ENCODE peak calls at places on chromosomes 13 and 19, in four cellular contexts. A is uterus, V is heart left ventricle, M is A549. L is an unnamed sample.

GRCh38 chr19:17205237-17206140 is 9.7 kb upstream of the USE1 start:
- DNase-seq in A (no peak), V (no peak), M (peak), L (peak)

GRCh38 chr19:41427647-41428480 is 690 bp upstream of the B3GNT8 start:
- DNase-seq in A (peak), V (peak), M (no peak), L (peak)

GRCh38 chr19:35061583-35062373 is 20.3 kb downstream of the HPN start:
- DNase-seq in A (no peak), V (no peak), M (no peak), L (no peak)

GRCh38 chr13:48570225-48570828 is 37.4 kb upstream of the RCBTB2 start:
- DNase-seq in A (no peak), V (no peak), M (no peak), L (no peak)

GRCh38 chr19:14031719-14032480 is at the start of gene IL27RA:
- DNase-seq in A (peak), V (peak), M (peak), L (peak)

GRCh38 chr19:33303791-33304759 is 1.7 kb upstream of the CEBPA start:
- DNase-seq in A (peak), V (no peak), M (no peak), L (no peak)

GRCh38 chr13:50576156-50576555 is 267.3 kb downstream of the DLEU7 start:
- DNase-seq in A (no peak), V (no peak), M (no peak), L (no peak)

GRCh38 chr19:5093297-5093858 is 124.5 kb downstream of the KDM4B start:
- DNase-seq in A (no peak), V (peak), M (no peak), L (peak)

GRCh38 chr13:113291997-113292862 is 4.8 kb upstream of the LAMP1 start:
- DNase-seq in A (peak), V (peak), M (no peak), L (peak)
- TF ChIP-seq POLR2A in A (no peak), V (no peak), M (no peak), L (no peak)

GRCh38 chr13:67230243-67230773 is at the start of gene PCDH9:
- DNase-seq in A (peak), V (peak), M (peak), L (peak)
- TF ChIP-seq POLR2A in A (peak), V (peak), M (peak), L (peak)

GRCh38 chr19:39684283-39684682 is 20.0 kb upstream of the LGALS14 start:
- DNase-seq in A (no peak), V (no peak), M (no peak), L (no peak)
- TF ChIP-seq POLR2A in A (no peak), V (no peak), M (no peak), L (no peak)

DNA sequence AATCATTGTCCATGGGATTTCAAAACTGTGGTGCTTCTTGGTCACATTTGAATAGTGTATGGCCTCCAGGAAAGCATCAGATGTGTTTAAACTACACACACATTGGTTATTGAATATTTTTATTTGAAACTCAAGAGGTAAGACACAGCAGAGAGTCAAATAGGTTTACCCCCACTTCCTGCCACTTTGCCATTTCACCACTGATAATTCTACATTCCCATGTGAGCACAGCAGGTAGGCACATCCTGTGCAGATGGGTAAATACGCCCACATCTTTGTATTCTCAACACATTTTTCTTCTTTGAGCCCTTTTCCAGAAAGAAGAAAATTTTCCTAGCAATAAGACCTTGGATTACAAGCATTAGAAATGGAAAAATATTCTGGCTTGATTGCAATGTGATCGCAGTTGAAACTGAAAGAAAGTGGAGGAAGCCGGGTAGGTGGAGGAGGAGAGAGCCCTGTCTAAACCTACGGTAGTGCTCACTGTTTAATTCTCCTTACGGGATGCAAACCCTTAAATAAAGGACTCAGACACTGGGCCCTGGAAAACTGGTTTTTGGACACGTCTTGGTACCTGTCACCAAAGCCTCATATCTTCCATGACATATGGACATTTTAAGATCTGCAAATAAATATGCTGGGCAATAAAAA is 167.7 kb downstream of the COG6 start:
- DNase-seq in A (no peak), V (no peak), M (no peak), L (no peak)
- TF ChIP-seq POLR2A in A (no peak), V (no peak), M (no peak), L (no peak)

L was measured in erythroblast.